ENCODE peak calls at places on chromosomes 4 and X, in ten cellular contexts. D is stomach; P is CD8-positive, alpha-beta T cell; C is Panc1; O is endodermal cell; Q is thoracic aorta; B is K562; J is colonic mucosa; I is PC-3; T is kidney. Z is an unnamed sample.

GRCh38 chr4:123578276-123579014 is 181.8 kb downstream of the SPRY1 start:
- DNase-seq in D (no peak), P (no peak), C (no peak), O (no peak), Q (no peak), B (no peak), J (no peak), I (no peak), T (no peak), Z (no peak)

GRCh38 chr4:94489075-94489474 is 37.3 kb downstream of the PDLIM5 start:
- DNase-seq in D (no peak), P (no peak), C (no peak), O (no peak), Q (no peak), B (no peak), J (no peak), I (no peak), T (no peak), Z (no peak)

GRCh38 chr4:189507060-189507459 is 433.6 kb upstream of the FRG1 start:
- DNase-seq in D (no peak), P (no peak), C (no peak), O (no peak), Q (no peak), B (no peak), J (no peak), I (no peak), T (no peak), Z (no peak)

GRCh38 chrX:38500886-38501285 is 60.5 kb upstream of the TSPAN7 start:
- DNase-seq in D (no peak), P (no peak), C (no peak), O (no peak), Q (no peak), B (no peak), J (no peak), I (no peak), T (no peak), Z (no peak)

GRCh38 chrX:39752820-39753219 is 344.9 kb downstream of the BCOR start:
- DNase-seq in D (peak; percentile 32), P (no peak), C (no peak), O (no peak), Q (no peak), B (no peak), J (peak; percentile 57), I (peak; percentile 30), T (no peak), Z (no peak)

GRCh38 chrX:32137525-32137924 is 1065.7 kb upstream of the FTHL17 start:
- DNase-seq in D (no peak), P (no peak), C (no peak), O (peak; percentile 75), Q (no peak), B (no peak), J (peak; percentile 19), I (no peak), T (no peak), Z (peak; percentile 39)

GRCh38 chr4:7398104-7398423 is 36.7 kb downstream of the PSAPL1 start:
- DNase-seq in D (no peak), P (no peak), C (no peak), O (peak; percentile 39), Q (no peak), B (no peak), J (no peak), I (peak; percentile 61), T (no peak), Z (no peak)

GRCh38 chrX:69158166-69159040 is 6.8 kb downstream of the PJA1 start:
- DNase-seq in D (peak; percentile 69), P (peak; percentile 11), C (peak; percentile 13), O (peak; percentile 73), Q (peak; percentile 31), B (peak; percentile 34), J (peak; percentile 45), I (peak; percentile 73), T (peak; percentile 86), Z (peak; percentile 47)

GRCh38 chrX:138519296-138519695 is 192.2 kb downstream of the FGF13 start:
- DNase-seq in D (no peak), P (no peak), C (no peak), O (peak; percentile 37), Q (no peak), B (no peak), J (no peak), I (no peak), T (no peak), Z (no peak)

GRCh38 chr4:89152972-89153371 is 41.6 kb downstream of the TIGD2 start:
- DNase-seq in D (no peak), P (no peak), C (no peak), O (peak; percentile 69), Q (no peak), B (no peak), J (no peak), I (no peak), T (no peak), Z (no peak)

GRCh38 chr4:8150152-8151090 is 8.2 kb downstream of the ABLIM2 start:
- DNase-seq in D (no peak), P (no peak), C (no peak), O (peak; percentile 40), Q (no peak), B (no peak), J (no peak), I (no peak), T (peak; percentile 42), Z (no peak)

GRCh38 chrX:139936259-139936658 is 3.4 kb upstream of the ATP11C start:
- DNase-seq in D (no peak), P (no peak), C (no peak), O (no peak), Q (no peak), B (no peak), J (no peak), I (peak; percentile 26), T (no peak), Z (no peak)

GRCh38 chr4:25908491-25908901 is 5.5 kb upstream of the SMIM20 start:
- DNase-seq in D (no peak), P (no peak), C (peak; percentile 8), O (no peak), Q (no peak), B (no peak), J (no peak), I (peak; percentile 86), T (no peak), Z (no peak)

GRCh38 chr4:8353912-8354453 is 84.4 kb downstream of the HTRA3 start:
- DNase-seq in D (no peak), P (no peak), C (no peak), O (peak; percentile 29), Q (no peak), B (no peak), J (no peak), I (no peak), T (no peak), Z (no peak)

GRCh38 chr4:72312032-72312650 is 256.9 kb downstream of the ADAMTS3 start:
- DNase-seq in D (peak; percentile 29), P (no peak), C (no peak), O (peak; percentile 75), Q (peak; percentile 34), B (no peak), J (peak; percentile 32), I (peak; percentile 85), T (peak; percentile 69), Z (no peak)

GRCh38 chrX:38798956-38799355 is 2.3 kb upstream of the MID1IP1 start:
- DNase-seq in D (no peak), P (no peak), C (no peak), O (no peak), Q (no peak), B (no peak), J (no peak), I (peak; percentile 63), T (no peak), Z (no peak)

GRCh38 chrX:38760883-38761282 is 40.4 kb upstream of the MID1IP1 start:
- DNase-seq in D (no peak), P (no peak), C (no peak), O (no peak), Q (no peak), B (no peak), J (no peak), I (no peak), T (no peak), Z (no peak)

DNA sequence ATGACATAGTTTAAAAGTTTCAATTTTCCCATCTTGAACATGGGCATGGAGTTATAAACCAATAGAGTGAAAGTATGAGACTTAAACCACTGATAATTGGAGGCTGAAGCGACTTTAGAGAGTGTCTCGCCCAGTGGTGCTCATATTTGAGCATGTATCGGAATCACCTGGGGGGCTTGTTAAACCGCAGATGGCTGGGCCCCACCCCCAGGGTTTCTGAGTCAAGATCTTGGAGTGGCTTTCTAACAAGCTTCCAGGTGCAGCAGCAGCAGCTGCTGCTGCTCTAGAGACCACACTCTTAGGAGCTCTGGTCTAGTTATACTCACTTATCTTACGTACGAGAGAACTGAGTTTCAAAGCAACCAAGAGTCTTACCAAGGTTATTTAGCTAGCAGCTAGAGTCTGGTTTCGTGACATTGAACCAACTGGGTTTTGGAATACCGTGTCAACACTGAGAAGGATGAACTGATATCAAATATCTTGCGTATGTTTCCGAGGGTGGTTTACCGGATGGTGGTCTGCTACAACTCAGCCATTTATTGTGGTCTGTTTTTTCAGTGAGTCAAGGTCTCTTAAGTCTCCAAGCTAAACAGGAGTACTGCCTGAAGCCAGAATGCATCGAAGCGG is 5.9 kb downstream of the PHEX start:
- DNase-seq in D (no peak), P (no peak), C (no peak), O (no peak), Q (no peak), B (no peak), J (no peak), I (no peak), T (no peak), Z (no peak)
- H3K4me1 ChIP-seq in D (no peaks in the 10 kb centered on the region), P (no peaks in the 10 kb centered on the region), C (no peaks in the 10 kb centered on the region), O (no peaks in the 10 kb centered on the region), Q (no peaks in the 10 kb centered on the region), B (no peaks in the 10 kb centered on the region), J (no peaks in the 10 kb centered on the region), I (no peaks in the 10 kb centered on the region), T (no peaks in the 10 kb centered on the region), Z (no peaks in the 10 kb centered on the region)

GRCh38 chr4:74531952-74532794 is 87.2 kb downstream of the AREG start:
- DNase-seq in D (no peak), P (no peak), C (peak; percentile 75), O (peak; percentile 64), Q (no peak), B (peak; percentile 27), J (peak; percentile 31), I (peak; percentile 85), T (no peak), Z (peak; percentile 76)
- TF ChIP-seq CTCF in D (peak; percentile 44), P (peak; percentile 40), C (peak; percentile 55), O (peak; percentile 79), Q (peak; percentile 54), B (peak; percentile 99), J (peak; percentile 50), I (peak; percentile 85), T (peak; percentile 53), Z (peak; percentile 57)

DNA sequence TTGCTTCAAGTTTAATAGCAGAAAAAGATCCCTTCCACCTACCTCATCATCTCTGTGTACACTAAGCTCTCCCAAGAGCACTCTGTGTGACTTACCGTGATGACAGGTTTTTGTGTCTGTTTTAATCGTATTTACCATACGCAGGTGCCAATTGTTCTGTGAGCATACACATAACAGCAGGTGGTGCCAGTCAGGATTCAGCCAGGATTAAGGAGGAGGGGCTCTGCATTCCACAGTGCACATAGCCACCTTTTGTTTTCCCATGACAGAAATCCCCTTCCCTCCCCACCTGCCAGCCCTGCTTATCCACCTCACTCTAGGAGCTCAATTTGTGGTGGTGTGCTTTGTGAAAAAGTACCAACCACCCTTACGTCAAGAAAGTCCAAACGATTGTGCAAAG is 14.8 kb downstream of the ANK2 start:
- DNase-seq in D (no peak), P (no peak), C (no peak), O (peak; percentile 96), Q (no peak), B (no peak), J (no peak), I (no peak), T (no peak), Z (no peak)
- H3K4me3 ChIP-seq in D (no peak overlapping the region), P (no peak overlapping the region), C (no peak overlapping the region), O (peak overlapping the region; percentile 75), Q (no peak overlapping the region), B (no peak overlapping the region), J (no peak overlapping the region), I (no peak overlapping the region), T (no peak overlapping the region), Z (no peak overlapping the region)

GRCh38 chr4:10158355-10158942 is 41.9 kb upstream of the WDR1 start:
- DNase-seq in D (peak; percentile 35), P (no peak), C (no peak), O (no peak), Q (no peak), B (no peak), J (no peak), I (peak; percentile 16), T (no peak), Z (no peak)
- H3K4me1 ChIP-seq in D (peaks cover 22% of the 10 kb centered on the region), P (peaks cover 45% of the 10 kb centered on the region), C (no peaks in the 10 kb centered on the region), O (no peaks in the 10 kb centered on the region), Q (no peaks in the 10 kb centered on the region), B (peaks cover 16% of the 10 kb centered on the region), J (peaks cover 6% of the 10 kb centered on the region), I (no peaks in the 10 kb centered on the region), T (peaks cover 2% of the 10 kb centered on the region), Z (peaks cover 11% of the 10 kb centered on the region)

Z was measured in Caco-2.